ENCODE peak calls at places on chromosomes 16 and 17, in four cellular contexts. R is bronchial epithelial cell, M is astrocyte, Q is mesothelial cell of epicardium. O is an unnamed sample.

GRCh38 chr17:76845524-76845923 is 22.7 kb upstream of the MGAT5B start:
- DNase-seq in R (no peak), M (peak), Q (no peak), O (no peak)

GRCh38 chr17:34307110-34307509 is 12.1 kb upstream of the CCL8 start:
- DNase-seq in R (no peak), M (no peak), Q (no peak), O (no peak)

GRCh38 chr17:82370471-82371332 is 863 bp upstream of the UTS2R start:
- DNase-seq in R (no peak), M (no peak), Q (no peak), O (no peak)

GRCh38 chr17:31571124-31571892 is 179.8 kb downstream of the RAB11FIP4 start:
- DNase-seq in R (no peak), M (peak), Q (no peak), O (peak)

GRCh38 chr16:23296994-23297393 is 5.1 kb upstream of the SCNN1B start:
- DNase-seq in R (no peak), M (no peak), Q (no peak), O (no peak)

GRCh38 chr17:43719578-43719977 is 39.0 kb downstream of the SOST start:
- DNase-seq in R (no peak), M (no peak), Q (no peak), O (no peak)

GRCh38 chr16:87483481-87483880 is 9.3 kb downstream of the ZCCHC14 start:
- DNase-seq in R (peak), M (no peak), Q (no peak), O (no peak)

GRCh38 chr16:81861503-81861902 is 82.4 kb downstream of the PLCG2 start:
- DNase-seq in R (peak), M (no peak), Q (no peak), O (no peak)

GRCh38 chr16:55297062-55297909 is 26.7 kb upstream of the IRX6 start:
- DNase-seq in R (peak), M (peak), Q (no peak), O (no peak)

GRCh38 chr17:66964083-66964771 is at the start of gene CACNG4:
- DNase-seq in R (no peak), M (no peak), Q (peak), O (no peak)

GRCh38 chr17:7548585-7549400 is at the start of gene TNFSF12:
- DNase-seq in R (peak), M (no peak), Q (no peak), O (no peak)

GRCh38 chr17:4161179-4161559 is 18.2 kb downstream of the CYB5D2 start:
- DNase-seq in R (peak), M (peak), Q (no peak), O (peak)

DNA sequence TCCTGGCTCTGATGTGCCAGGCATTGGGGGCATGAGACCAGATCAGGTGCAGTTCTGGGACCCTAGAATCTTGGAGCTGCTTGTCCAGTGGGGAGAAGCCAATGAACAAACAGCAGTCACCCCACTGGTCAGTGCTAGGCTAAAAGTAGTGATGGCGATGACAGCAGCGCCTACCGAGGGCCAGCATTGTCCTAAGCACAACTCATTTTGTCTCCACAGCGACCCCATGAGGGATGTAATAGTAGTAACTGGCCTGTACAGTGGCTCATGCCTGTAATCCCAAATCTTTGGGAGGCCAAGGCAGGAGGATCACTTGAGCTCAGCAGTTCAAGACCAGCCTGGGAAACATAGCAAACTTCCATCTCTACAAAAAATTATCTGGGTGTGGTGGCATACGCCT is 6.2 kb downstream of the SMCR8 start:
- DNase-seq in R (peak), M (no peak), Q (no peak), O (no peak)
- TF ChIP-seq CTCF in R (peak), M (peak), Q (no peak), O (peak)

DNA sequence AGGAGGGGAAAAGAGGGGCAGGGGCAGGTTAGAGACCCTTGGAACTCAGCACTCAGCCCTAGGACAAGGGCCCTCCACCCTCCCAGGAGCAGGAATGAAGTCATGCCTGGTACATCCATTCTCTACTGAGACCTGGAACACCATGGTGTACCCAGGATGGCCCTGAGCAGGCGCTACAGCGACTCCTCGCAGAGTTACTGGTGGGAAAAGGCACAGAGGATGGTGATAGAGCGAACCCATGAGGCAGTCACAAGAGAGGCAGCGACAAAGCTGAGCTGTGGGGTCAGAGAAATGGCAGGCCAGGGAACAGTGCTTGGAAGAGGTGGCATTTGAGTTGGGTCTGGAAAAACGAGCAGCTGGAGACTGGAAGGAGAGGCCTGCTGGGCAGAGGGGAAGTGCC is 37.5 kb downstream of the SRCIN1 start:
- DNase-seq in R (no peak), M (no peak), Q (no peak), O (no peak)
- TF ChIP-seq CTCF in R (no peak), M (no peak), Q (no peak), O (no peak)

GRCh38 chr16:67668495-67669157 is 2.0 kb downstream of the C16orf86 start:
- DNase-seq in R (no peak), M (no peak), Q (no peak), O (no peak)
- TF ChIP-seq CTCF in R (peak), M (peak), Q (peak), O (peak)

GRCh38 chr16:85610059-85610445 is 3.1 kb upstream of the GSE1 start:
- DNase-seq in R (no peak), M (no peak), Q (no peak), O (no peak)

GRCh38 chr16:85611205-85611454 is 2.0 kb upstream of the GSE1 start:
- DNase-seq in R (no peak), M (no peak), Q (no peak), O (no peak)

GRCh38 chr16:85611455-85612190 is 1.5 kb upstream of the GSE1 start:
- DNase-seq in R (peak), M (peak), Q (peak), O (peak)

GRCh38 chr16:85609539-85609938 is 3.6 kb upstream of the GSE1 start:
- DNase-seq in R (no peak), M (no peak), Q (no peak), O (no peak)

GRCh38 chr16:85610446-85611204 is 2.5 kb upstream of the GSE1 start:
- DNase-seq in R (peak), M (peak), Q (peak), O (peak)
- TF ChIP-seq CTCF in R (peak), M (peak), Q (peak), O (peak)

DNA sequence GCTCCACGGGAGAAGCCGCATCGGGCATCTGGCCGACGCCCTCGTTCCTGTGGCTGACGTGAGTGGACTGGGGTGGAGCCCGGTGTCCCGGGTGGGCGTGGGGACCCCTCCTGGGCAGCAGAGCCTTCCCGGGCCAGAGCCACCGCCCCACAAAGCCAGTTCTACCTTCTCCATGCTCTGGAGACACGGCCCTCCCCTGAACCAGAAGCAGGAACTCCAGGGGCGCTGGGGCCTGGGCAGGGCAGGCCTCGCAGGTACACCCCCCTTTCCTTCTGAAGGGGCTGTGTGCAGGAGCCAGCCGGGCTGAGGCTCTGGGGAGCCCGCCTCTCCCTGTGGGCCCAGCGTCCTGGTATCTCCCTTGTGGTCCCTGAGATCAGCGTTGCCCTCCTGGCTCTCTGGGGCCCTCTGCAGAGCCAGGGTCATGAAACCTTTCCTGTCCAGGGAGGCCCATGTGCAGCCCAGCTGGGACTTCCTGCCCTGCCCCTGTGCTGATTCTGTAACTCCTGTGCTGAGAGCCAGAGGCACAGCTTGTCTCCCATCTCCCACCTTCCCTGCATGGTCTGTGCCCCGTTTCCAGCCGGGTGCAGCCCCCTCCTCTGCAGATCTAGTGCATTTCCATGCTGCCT is 6.5 kb downstream of the PIGQ start:
- DNase-seq in R (no peak), M (no peak), Q (no peak), O (no peak)
- TF ChIP-seq CTCF in R (no peak), M (no peak), Q (no peak), O (no peak)

GRCh38 chr17:9228408-9229159 is 207.3 kb downstream of the NTN1 start:
- DNase-seq in R (peak), M (peak), Q (no peak), O (peak)
- TF ChIP-seq CTCF in R (no peak), M (no peak), Q (no peak), O (no peak)

GRCh38 chr17:58141505-58141904 is 6.7 kb upstream of the OR4D1 start:
- DNase-seq in R (no peak), M (no peak), Q (no peak), O (no peak)

GRCh38 chr17:58136669-58137279 is 11.4 kb upstream of the OR4D1 start:
- DNase-seq in R (peak), M (no peak), Q (no peak), O (no peak)
- TF ChIP-seq CTCF in R (peak), M (peak), Q (no peak), O (peak)

DNA sequence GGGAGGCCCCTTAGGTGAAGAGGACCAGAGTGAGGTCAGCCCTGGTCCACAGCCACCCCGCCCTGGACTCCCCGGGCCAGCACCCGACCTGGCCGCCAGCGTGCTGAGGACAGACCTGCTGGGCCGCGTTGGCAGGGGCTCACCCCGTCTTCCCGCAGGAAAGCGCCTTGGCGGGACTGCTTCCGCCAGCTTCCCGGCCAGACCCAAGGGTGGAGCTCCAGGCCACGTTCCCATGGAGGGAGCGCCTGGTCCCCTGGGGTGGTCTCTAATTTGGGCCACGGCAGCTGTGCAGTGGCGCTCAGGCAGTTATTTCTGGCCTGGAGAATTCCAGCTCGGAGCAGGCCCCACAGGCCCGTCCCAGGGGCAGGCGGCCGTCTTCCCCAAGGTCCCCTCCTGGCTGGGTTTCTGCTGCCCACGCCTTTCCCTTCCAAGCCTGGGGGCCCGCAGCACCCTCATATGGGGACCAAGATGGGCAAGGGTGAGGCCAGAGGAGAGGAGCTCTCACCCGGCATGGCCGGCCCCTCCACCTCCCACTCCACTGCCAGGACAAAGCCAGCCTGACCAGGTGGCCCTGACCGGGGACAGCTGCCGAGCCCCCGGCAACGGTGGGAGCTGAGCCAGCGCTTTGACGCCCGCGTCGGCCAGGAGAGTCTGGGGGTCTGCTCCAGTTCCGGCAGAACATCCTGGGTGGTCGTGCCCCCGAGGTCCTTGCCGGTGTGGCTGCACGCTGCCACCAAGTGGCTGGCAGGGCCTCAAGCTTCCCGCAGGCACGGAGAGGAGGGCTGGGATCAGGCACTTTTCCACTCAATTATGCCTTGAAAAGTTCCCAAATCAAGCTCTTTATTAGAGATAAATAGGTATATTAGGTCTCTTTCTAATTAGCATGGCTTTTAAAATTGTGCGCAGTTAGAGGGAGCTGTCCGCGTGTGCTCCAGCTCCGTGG is 28.1 kb downstream of the CACNA1H start:
- DNase-seq in R (no peak), M (no peak), Q (no peak), O (no peak)
- TF ChIP-seq CTCF in R (no peak), M (no peak), Q (no peak), O (peak)